ENCODE peak calls at places on chromosomes 3 and 15, in four cellular contexts. M, T, D and L are unnamed samples.
A peak's percentile ranks its signal among the peaks of the same experiment; 100 is the strongest.

GRCh38 chr15:69410290-69410874 is 3.8 kb upstream of the KIF23 start:
- DNase-seq in M (peak; percentile 31), D (no peak), T (no peak), L (peak; percentile 36)

GRCh38 chr15:90710436-90710835 is 6.7 kb upstream of the BLM start:
- DNase-seq in D (no peak), T (no peak), M (no peak), L (no peak)

GRCh38 chr3:151769175-151769574 is 35.4 kb downstream of the AADACL2 start:
- DNase-seq in D (no peak), T (no peak), M (no peak), L (peak; percentile 69)

GRCh38 chr3:195537995-195538394 is 5.1 kb downstream of the PPP1R2 start:
- DNase-seq in M (no peak), T (peak; percentile 68), D (no peak), L (no peak)

GRCh38 chr3:62027796-62028195 is 345.6 kb downstream of the FEZF2 start:
- DNase-seq in T (no peak), D (no peak), M (no peak), L (no peak)

GRCh38 chr15:98794754-98795153 is 146.4 kb downstream of the IGF1R start:
- DNase-seq in D (no peak), T (no peak), M (peak; percentile 80), L (no peak)

GRCh38 chr3:197750863-197751737 is 1.4 kb downstream of the FYTTD1 start:
- DNase-seq in M (peak; percentile 43), D (no peak), T (no peak), L (peak; percentile 57)

GRCh38 chr3:31247063-31247447 is 285.7 kb upstream of the STT3B start:
- DNase-seq in D (no peak), M (no peak), T (no peak), L (no peak)

GRCh38 chr3:48695113-48695753 is 9.5 kb upstream of the NCKIPSD start:
- DNase-seq in T (no peak), D (peak; percentile 27), M (peak; percentile 45), L (peak; percentile 57)

GRCh38 chr3:111904376-111905241 is 45.5 kb downstream of the PHLDB2 start:
- DNase-seq in M (peak; percentile 92), D (no peak), T (no peak), L (peak; percentile 53)

GRCh38 chr15:78808550-78808949 is 2.7 kb downstream of the ADAMTS7 start:
- DNase-seq in D (peak; percentile 56), T (no peak), M (peak; percentile 34), L (peak; percentile 37)

GRCh38 chr15:74133703-74134386 is 3.5 kb downstream of the ISLR2 start:
- DNase-seq in T (no peak), M (no peak), D (no peak), L (no peak)

GRCh38 chr15:83208357-83208661 is 686 bp upstream of the HDGFL3 start:
- DNase-seq in T (no peak), M (no peak), D (no peak), L (no peak)

GRCh38 chr3:122077293-122078234 is 22.4 kb downstream of the CD86 start:
- DNase-seq in D (no peak), M (no peak), T (no peak), L (no peak)

GRCh38 chr3:141412936-141413354 is 44.6 kb downstream of the ZBTB38 start:
- DNase-seq in M (peak; percentile 85), T (no peak), D (no peak), L (peak; percentile 95)

GRCh38 chr3:5232570-5232969 is 45.1 kb downstream of the EDEM1 start:
- DNase-seq in M (no peak), D (no peak), T (no peak), L (no peak)

GRCh38 chr3:70716832-70717231 is 404.4 kb upstream of the MDFIC2 start:
- DNase-seq in T (no peak), M (peak; percentile 48), D (no peak), L (peak; percentile 86)

GRCh38 chr3:82130056-82130455 is 368.6 kb upstream of the GBE1 start:
- DNase-seq in D (no peak), M (no peak), T (no peak), L (no peak)

GRCh38 chr15:33194704-33195261 is at the start of gene FMN1:
- DNase-seq in T (peak; percentile 37), M (peak; percentile 84), D (peak; percentile 96), L (peak; percentile 97)

GRCh38 chr15:41291065-41291631 is 41.2 kb downstream of the OIP5 start:
- DNase-seq in D (no peak), M (no peak), T (peak; percentile 84), L (no peak)

GRCh38 chr15:92120082-92120481 is 266.6 kb downstream of the SLCO3A1 start:
- DNase-seq in T (no peak), D (no peak), M (no peak), L (no peak)

DNA sequence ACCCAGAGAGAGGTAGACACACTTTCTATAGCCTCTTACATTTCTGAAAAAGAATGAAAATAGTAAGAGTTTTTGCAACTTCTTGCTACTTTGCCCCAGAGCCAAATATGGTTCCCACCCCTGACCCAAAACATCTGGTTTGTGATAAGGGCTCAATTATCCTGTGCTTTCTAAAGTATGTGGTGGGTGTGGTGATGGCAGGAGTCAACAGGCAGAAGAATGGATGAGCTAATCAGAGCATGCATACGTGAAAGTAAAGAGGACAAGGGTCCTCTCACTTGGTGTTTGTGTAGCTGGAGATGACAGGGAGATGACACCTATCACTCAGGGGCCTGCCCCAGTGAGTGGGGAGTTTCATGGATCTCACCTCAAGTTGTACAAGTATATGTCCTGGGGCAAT is 19.1 kb downstream of the KBTBD8 start:
- DNase-seq in T (no peak), M (peak; percentile 42), D (peak; percentile 62), L (no peak)
- TF ChIP-seq FOS in T (no peak), M (no peak), D (no peak), L (no peak)

GRCh38 chr15:80989110-80989517 is 505 bp downstream of the MESD start:
- DNase-seq in M (no peak), D (peak; percentile 28), T (no peak), L (no peak)
- H3K4me1 ChIP-seq in M (peaks cover 6% of the 10 kb centered on the region), D (peaks cover 10% of the 10 kb centered on the region), T (peaks cover 5% of the 10 kb centered on the region), L (peaks cover 18% of the 10 kb centered on the region)

GRCh38 chr3:11391930-11392688 is 119.9 kb downstream of the ATG7 start:
- DNase-seq in T (no peak), D (no peak), M (peak; percentile 59), L (peak; percentile 42)
- TF ChIP-seq FOS in T (no peak), D (no peak), M (no peak), L (no peak)

GRCh38 chr3:125050486-125051172 is 5.2 kb downstream of the HEG1 start:
- DNase-seq in T (no peak), D (no peak), M (no peak), L (no peak)
- H3K4me1 ChIP-seq in T (peaks cover 26% of the 10 kb centered on the region), D (peaks cover 6% of the 10 kb centered on the region), M (peaks cover 27% of the 10 kb centered on the region), L (peaks cover 38% of the 10 kb centered on the region)